ENCODE peak calls at places on chromosome 2, in ten cellular contexts. One of them, this sample, is unnamed.

GRCh38 chr2:48199076-48199475 is 292.8 kb upstream of the FBXO11 start:
- DNase-seq in H1: no peak
- DNase-seq in upper lobe of left lung: no peak
- DNase-seq in HepG2: no peak
- DNase-seq in stomach: no peak
- DNase-seq in GM12878: no peak
- DNase-seq in K562: no peak
- DNase-seq in transverse colon: no peak
- DNase-seq in SK-N-SH: no peak
- DNase-seq in sigmoid colon: no peak
- DNase-seq in this sample: no peak

GRCh38 chr2:168773719-168774521 is 28.5 kb upstream of the NOSTRIN start:
- DNase-seq in HepG2: peak
- DNase-seq in H1: no peak
- DNase-seq in sigmoid colon: no peak
- DNase-seq in SK-N-SH: peak
- DNase-seq in K562: peak
- DNase-seq in stomach: peak
- DNase-seq in GM12878: no peak
- DNase-seq in transverse colon: peak
- DNase-seq in upper lobe of left lung: peak
- DNase-seq in this sample: no peak

GRCh38 chr2:136057023-136057801 is 60.7 kb downstream of the CXCR4 start:
- DNase-seq in upper lobe of left lung: no peak
- DNase-seq in sigmoid colon: no peak
- DNase-seq in transverse colon: no peak
- DNase-seq in SK-N-SH: no peak
- DNase-seq in H1: no peak
- DNase-seq in stomach: no peak
- DNase-seq in K562: no peak
- DNase-seq in GM12878: peak
- DNase-seq in HepG2: no peak
- DNase-seq in this sample: no peak

GRCh38 chr2:16166327-16166981 is 226.1 kb downstream of the MYCN start:
- DNase-seq in stomach: no peak
- DNase-seq in K562: no peak
- DNase-seq in H1: peak
- DNase-seq in SK-N-SH: no peak
- DNase-seq in GM12878: no peak
- DNase-seq in sigmoid colon: no peak
- DNase-seq in upper lobe of left lung: no peak
- DNase-seq in HepG2: no peak
- DNase-seq in transverse colon: no peak
- DNase-seq in this sample: no peak

GRCh38 chr2:224938670-224939309 is 103.5 kb downstream of the DOCK10 start:
- DNase-seq in sigmoid colon: no peak
- DNase-seq in SK-N-SH: no peak
- DNase-seq in upper lobe of left lung: no peak
- DNase-seq in HepG2: no peak
- DNase-seq in GM12878: no peak
- DNase-seq in K562: no peak
- DNase-seq in stomach: no peak
- DNase-seq in H1: no peak
- DNase-seq in transverse colon: no peak
- DNase-seq in this sample: no peak

GRCh38 chr2:137056704-137057103 is 291.4 kb downstream of the THSD7B start:
- DNase-seq in transverse colon: no peak
- DNase-seq in stomach: no peak
- DNase-seq in upper lobe of left lung: no peak
- DNase-seq in sigmoid colon: no peak
- DNase-seq in H1: no peak
- DNase-seq in HepG2: no peak
- DNase-seq in GM12878: no peak
- DNase-seq in K562: no peak
- DNase-seq in SK-N-SH: no peak
- DNase-seq in this sample: no peak

GRCh38 chr2:232420463-232421188 is 14.0 kb downstream of the ALPG start:
- DNase-seq in stomach: peak
- DNase-seq in transverse colon: peak
- DNase-seq in sigmoid colon: no peak
- DNase-seq in SK-N-SH: peak
- DNase-seq in HepG2: peak
- DNase-seq in K562: no peak
- DNase-seq in upper lobe of left lung: no peak
- DNase-seq in H1: no peak
- DNase-seq in GM12878: no peak
- DNase-seq in this sample: peak

GRCh38 chr2:108364676-108365297 is 13.0 kb upstream of the SULT1C4 start:
- DNase-seq in SK-N-SH: no peak
- DNase-seq in HepG2: peak
- DNase-seq in transverse colon: no peak
- DNase-seq in stomach: no peak
- DNase-seq in upper lobe of left lung: no peak
- DNase-seq in GM12878: no peak
- DNase-seq in H1: no peak
- DNase-seq in K562: no peak
- DNase-seq in sigmoid colon: no peak
- DNase-seq in this sample: no peak

GRCh38 chr2:11842324-11842723 is 95.9 kb downstream of the LPIN1 start:
- DNase-seq in H1: no peak
- DNase-seq in HepG2: no peak
- DNase-seq in upper lobe of left lung: no peak
- DNase-seq in SK-N-SH: no peak
- DNase-seq in sigmoid colon: no peak
- DNase-seq in K562: no peak
- DNase-seq in transverse colon: no peak
- DNase-seq in stomach: peak
- DNase-seq in GM12878: no peak
- DNase-seq in this sample: no peak

GRCh38 chr2:231521443-231521842 is 8.8 kb downstream of the NMUR1 start:
- DNase-seq in SK-N-SH: no peak
- DNase-seq in HepG2: no peak
- DNase-seq in upper lobe of left lung: no peak
- DNase-seq in transverse colon: no peak
- DNase-seq in stomach: no peak
- DNase-seq in K562: no peak
- DNase-seq in H1: no peak
- DNase-seq in sigmoid colon: peak
- DNase-seq in GM12878: no peak
- DNase-seq in this sample: no peak

GRCh38 chr2:208101716-208102631 is 22.4 kb downstream of the CRYGD start:
- DNase-seq in transverse colon: no peak
- DNase-seq in GM12878: no peak
- DNase-seq in stomach: no peak
- DNase-seq in sigmoid colon: no peak
- DNase-seq in HepG2: peak
- DNase-seq in H1: no peak
- DNase-seq in upper lobe of left lung: no peak
- DNase-seq in K562: peak
- DNase-seq in SK-N-SH: peak
- DNase-seq in this sample: no peak

GRCh38 chr2:64141711-64142405 is 2.4 kb downstream of the PELI1 start:
- DNase-seq in transverse colon: no peak
- DNase-seq in H1: no peak
- DNase-seq in HepG2: no peak
- DNase-seq in upper lobe of left lung: no peak
- DNase-seq in SK-N-SH: no peak
- DNase-seq in GM12878: no peak
- DNase-seq in sigmoid colon: no peak
- DNase-seq in stomach: no peak
- DNase-seq in K562: no peak
- DNase-seq in this sample: no peak

GRCh38 chr2:187424156-187424555 is 23.9 kb downstream of the CALCRL start:
- DNase-seq in SK-N-SH: no peak
- DNase-seq in H1: no peak
- DNase-seq in sigmoid colon: no peak
- DNase-seq in transverse colon: no peak
- DNase-seq in stomach: no peak
- DNase-seq in upper lobe of left lung: no peak
- DNase-seq in HepG2: no peak
- DNase-seq in K562: no peak
- DNase-seq in GM12878: no peak
- DNase-seq in this sample: no peak

GRCh38 chr2:232960862-232961261 is 52.2 kb downstream of the NGEF start:
- DNase-seq in upper lobe of left lung: no peak
- DNase-seq in transverse colon: no peak
- DNase-seq in H1: no peak
- DNase-seq in sigmoid colon: no peak
- DNase-seq in SK-N-SH: no peak
- DNase-seq in K562: no peak
- DNase-seq in GM12878: no peak
- DNase-seq in stomach: no peak
- DNase-seq in HepG2: no peak
- DNase-seq in this sample: no peak

GRCh38 chr2:152200562-152201465 is 25.3 kb upstream of the STAM2 start:
- DNase-seq in transverse colon: peak
- DNase-seq in HepG2: peak
- DNase-seq in H1: peak
- DNase-seq in sigmoid colon: peak
- DNase-seq in upper lobe of left lung: peak
- DNase-seq in stomach: peak
- DNase-seq in K562: peak
- DNase-seq in GM12878: no peak
- DNase-seq in SK-N-SH: peak
- DNase-seq in this sample: peak

GRCh38 chr2:30232027-30232800 is 880 bp downstream of the LBH start:
- DNase-seq in transverse colon: peak
- DNase-seq in K562: peak
- DNase-seq in H1: no peak
- DNase-seq in HepG2: no peak
- DNase-seq in sigmoid colon: peak
- DNase-seq in SK-N-SH: peak
- DNase-seq in stomach: peak
- DNase-seq in upper lobe of left lung: peak
- DNase-seq in GM12878: no peak
- DNase-seq in this sample: no peak

GRCh38 chr2:177131858-177132257 is 80.7 kb upstream of the HNRNPA3 start:
- DNase-seq in upper lobe of left lung: no peak
- DNase-seq in K562: no peak
- DNase-seq in H1: no peak
- DNase-seq in GM12878: no peak
- DNase-seq in stomach: no peak
- DNase-seq in SK-N-SH: no peak
- DNase-seq in sigmoid colon: no peak
- DNase-seq in HepG2: no peak
- DNase-seq in transverse colon: peak
- DNase-seq in this sample: no peak
- H3K27ac ChIP-seq in upper lobe of left lung: no peak
- H3K27ac ChIP-seq in K562: no peak
- H3K27ac ChIP-seq in H1: no peak
- H3K27ac ChIP-seq in GM12878: no peak
- H3K27ac ChIP-seq in stomach: no peak
- H3K27ac ChIP-seq in SK-N-SH: no peak
- H3K27ac ChIP-seq in sigmoid colon: no peak
- H3K27ac ChIP-seq in HepG2: no peak
- H3K27ac ChIP-seq in transverse colon: no peak
- H3K27ac ChIP-seq in this sample: no peak

GRCh38 chr2:70161069-70161534 is 29.7 kb downstream of the C2orf42 start:
- DNase-seq in upper lobe of left lung: no peak
- DNase-seq in SK-N-SH: no peak
- DNase-seq in H1: no peak
- DNase-seq in stomach: no peak
- DNase-seq in K562: no peak
- DNase-seq in GM12878: peak
- DNase-seq in HepG2: no peak
- DNase-seq in transverse colon: peak
- DNase-seq in sigmoid colon: no peak
- DNase-seq in this sample: no peak
- TF ChIP-seq EP300 in upper lobe of left lung: no peak
- TF ChIP-seq EP300 in SK-N-SH: no peak
- TF ChIP-seq EP300 in H1: no peak
- TF ChIP-seq EP300 in stomach: no peak
- TF ChIP-seq EP300 in K562: no peak
- TF ChIP-seq EP300 in GM12878: peak
- TF ChIP-seq EP300 in HepG2: no peak
- TF ChIP-seq EP300 in transverse colon: no peak
- TF ChIP-seq EP300 in sigmoid colon: no peak
- TF ChIP-seq EP300 in this sample: no peak

GRCh38 chr2:223746611-223747010 is 90.8 kb downstream of the AP1S3 start:
- DNase-seq in GM12878: no peak
- DNase-seq in H1: no peak
- DNase-seq in sigmoid colon: no peak
- DNase-seq in stomach: no peak
- DNase-seq in transverse colon: no peak
- DNase-seq in SK-N-SH: no peak
- DNase-seq in upper lobe of left lung: no peak
- DNase-seq in HepG2: no peak
- DNase-seq in K562: no peak
- DNase-seq in this sample: no peak
- TF ChIP-seq POLR2AphosphoS5 in GM12878: no peak
- TF ChIP-seq POLR2AphosphoS5 in H1: no peak
- TF ChIP-seq POLR2AphosphoS5 in sigmoid colon: no peak
- TF ChIP-seq POLR2AphosphoS5 in stomach: no peak
- TF ChIP-seq POLR2AphosphoS5 in transverse colon: no peak
- TF ChIP-seq POLR2AphosphoS5 in SK-N-SH: no peak
- TF ChIP-seq POLR2AphosphoS5 in upper lobe of left lung: no peak
- TF ChIP-seq POLR2AphosphoS5 in HepG2: no peak
- TF ChIP-seq POLR2AphosphoS5 in K562: no peak
- TF ChIP-seq POLR2AphosphoS5 in this sample: no peak

GRCh38 chr2:238137885-238138284 is 583 bp upstream of the KLHL30 start:
- DNase-seq in sigmoid colon: no peak
- DNase-seq in GM12878: no peak
- DNase-seq in HepG2: no peak
- DNase-seq in upper lobe of left lung: no peak
- DNase-seq in H1: no peak
- DNase-seq in transverse colon: no peak
- DNase-seq in stomach: no peak
- DNase-seq in K562: no peak
- DNase-seq in SK-N-SH: no peak
- DNase-seq in this sample: no peak
- H3K27ac ChIP-seq in sigmoid colon: no peak
- H3K27ac ChIP-seq in GM12878: no peak
- H3K27ac ChIP-seq in HepG2: no peak
- H3K27ac ChIP-seq in upper lobe of left lung: no peak
- H3K27ac ChIP-seq in H1: no peak
- H3K27ac ChIP-seq in transverse colon: no peak
- H3K27ac ChIP-seq in stomach: no peak
- H3K27ac ChIP-seq in K562: no peak
- H3K27ac ChIP-seq in SK-N-SH: no peak
- H3K27ac ChIP-seq in this sample: no peak

GRCh38 chr2:96103906-96104861 is 12.2 kb downstream of the ADRA2B start:
- DNase-seq in SK-N-SH: no peak
- DNase-seq in stomach: no peak
- DNase-seq in GM12878: no peak
- DNase-seq in transverse colon: peak
- DNase-seq in HepG2: no peak
- DNase-seq in sigmoid colon: peak
- DNase-seq in K562: no peak
- DNase-seq in H1: no peak
- DNase-seq in upper lobe of left lung: peak
- DNase-seq in this sample: peak
- TF ChIP-seq EP300 in SK-N-SH: no peak
- TF ChIP-seq EP300 in stomach: no peak
- TF ChIP-seq EP300 in GM12878: no peak
- TF ChIP-seq EP300 in transverse colon: no peak
- TF ChIP-seq EP300 in HepG2: no peak
- TF ChIP-seq EP300 in sigmoid colon: no peak
- TF ChIP-seq EP300 in K562: no peak
- TF ChIP-seq EP300 in H1: no peak
- TF ChIP-seq EP300 in upper lobe of left lung: no peak
- TF ChIP-seq EP300 in this sample: no peak

This sample was measured in suprapubic skin.